ENCODE peak calls at places on chromosomes 4 and X, in four cellular contexts. One of them, this sample, is unnamed.

GRCh38 chrX:84441143-84441542 is 61.1 kb downstream of the HDX start:
- DNase-seq in cardiac muscle cell: no peak
- DNase-seq in CD4-positive, alpha-beta T cell: no peak
- DNase-seq in RWPE2: no peak
- DNase-seq in this sample: no peak

GRCh38 chr4:6252051-6252450 is 17.6 kb upstream of the WFS1 start:
- DNase-seq in RWPE2: no peak
- DNase-seq in CD4-positive, alpha-beta T cell: no peak
- DNase-seq in cardiac muscle cell: no peak
- DNase-seq in this sample: peak; percentile 70

GRCh38 chrX:68646421-68646820 is 1.0 kb upstream of the STARD8 start:
- DNase-seq in CD4-positive, alpha-beta T cell: no peak
- DNase-seq in RWPE2: no peak
- DNase-seq in cardiac muscle cell: no peak
- DNase-seq in this sample: no peak

GRCh38 chrX:9562851-9563250 is 98.0 kb downstream of the TBL1X start:
- DNase-seq in CD4-positive, alpha-beta T cell: no peak
- DNase-seq in cardiac muscle cell: peak; percentile 12
- DNase-seq in RWPE2: peak; percentile 66
- DNase-seq in this sample: no peak

GRCh38 chr4:107094976-107095375 is 58.9 kb upstream of the DKK2 start:
- DNase-seq in CD4-positive, alpha-beta T cell: no peak
- DNase-seq in RWPE2: no peak
- DNase-seq in cardiac muscle cell: no peak
- DNase-seq in this sample: peak; percentile 41

GRCh38 chr4:7043521-7044414 is 596 bp downstream of the TADA2B start:
- DNase-seq in RWPE2: no peak
- DNase-seq in CD4-positive, alpha-beta T cell: peak; percentile 59
- DNase-seq in cardiac muscle cell: peak; percentile 53
- DNase-seq in this sample: no peak

GRCh38 chrX:13219990-13220764 is 99.7 kb downstream of the ATXN3L start:
- DNase-seq in cardiac muscle cell: no peak
- DNase-seq in CD4-positive, alpha-beta T cell: no peak
- DNase-seq in RWPE2: no peak
- DNase-seq in this sample: no peak

GRCh38 chrX:124211312-124211942 is 121.0 kb upstream of the TEX13D start:
- DNase-seq in RWPE2: no peak
- DNase-seq in cardiac muscle cell: peak; percentile 44
- DNase-seq in CD4-positive, alpha-beta T cell: no peak
- DNase-seq in this sample: no peak

GRCh38 chr4:14652522-14652921 is 349.8 kb upstream of the CPEB2 start:
- DNase-seq in cardiac muscle cell: no peak
- DNase-seq in RWPE2: no peak
- DNase-seq in CD4-positive, alpha-beta T cell: no peak
- DNase-seq in this sample: no peak

GRCh38 chr4:22099896-22100295 is 151.3 kb upstream of the KCNIP4 start:
- DNase-seq in RWPE2: no peak
- DNase-seq in cardiac muscle cell: no peak
- DNase-seq in CD4-positive, alpha-beta T cell: no peak
- DNase-seq in this sample: no peak

GRCh38 chrX:105975382-105975781 is 63.1 kb downstream of the SERPINA7 start:
- DNase-seq in cardiac muscle cell: peak; percentile 20
- DNase-seq in CD4-positive, alpha-beta T cell: no peak
- DNase-seq in RWPE2: no peak
- DNase-seq in this sample: no peak

GRCh38 chr4:24748758-24749350 is 46.5 kb upstream of the SOD3 start:
- DNase-seq in cardiac muscle cell: no peak
- DNase-seq in RWPE2: no peak
- DNase-seq in CD4-positive, alpha-beta T cell: no peak
- DNase-seq in this sample: no peak

GRCh38 chr4:112386051-112386450 is 88.9 kb downstream of the ALPK1 start:
- DNase-seq in CD4-positive, alpha-beta T cell: no peak
- DNase-seq in cardiac muscle cell: no peak
- DNase-seq in RWPE2: no peak
- DNase-seq in this sample: no peak

GRCh38 chr4:62377700-62378099 is 1177.6 kb downstream of the ADGRL3 start:
- DNase-seq in RWPE2: no peak
- DNase-seq in CD4-positive, alpha-beta T cell: no peak
- DNase-seq in cardiac muscle cell: no peak
- DNase-seq in this sample: no peak